ENCODE peak calls at places on chromosomes 13 and 19, in six cellular contexts. One of them, this sample, is unnamed.

GRCh38 chr13:111937763-111938375 is 129.1 kb upstream of the SOX1 start:
- DNase-seq in H1: no peak
- DNase-seq in CD4-positive, alpha-beta T cell: no peak
- DNase-seq in foreskin keratinocyte: peak; percentile 56
- DNase-seq in tibial nerve: no peak
- DNase-seq in tibial artery: no peak
- DNase-seq in this sample: no peak

GRCh38 chr13:45370922-45371406 is 30.0 kb upstream of the TPT1 start:
- DNase-seq in H1: peak; percentile 72
- DNase-seq in CD4-positive, alpha-beta T cell: peak; percentile 40
- DNase-seq in foreskin keratinocyte: no peak
- DNase-seq in tibial nerve: peak; percentile 40
- DNase-seq in tibial artery: peak; percentile 64
- DNase-seq in this sample: peak; percentile 65

GRCh38 chr13:74825170-74825948 is 656.6 kb downstream of the TBC1D4 start:
- DNase-seq in H1: no peak
- DNase-seq in CD4-positive, alpha-beta T cell: no peak
- DNase-seq in foreskin keratinocyte: peak; percentile 73
- DNase-seq in tibial nerve: no peak
- DNase-seq in tibial artery: no peak
- DNase-seq in this sample: no peak

GRCh38 chr19:18795540-18795939 is 4.4 kb upstream of the COMP start:
- DNase-seq in H1: no peak
- DNase-seq in CD4-positive, alpha-beta T cell: no peak
- DNase-seq in foreskin keratinocyte: no peak
- DNase-seq in tibial nerve: no peak
- DNase-seq in tibial artery: no peak
- DNase-seq in this sample: no peak

GRCh38 chr19:3443840-3444694 is 36.3 kb downstream of the SMIM24 start:
- DNase-seq in H1: no peak
- DNase-seq in CD4-positive, alpha-beta T cell: no peak
- DNase-seq in foreskin keratinocyte: no peak
- DNase-seq in tibial nerve: no peak
- DNase-seq in tibial artery: no peak
- DNase-seq in this sample: no peak

GRCh38 chr13:88617176-88617575 is 946.0 kb downstream of the SLITRK5 start:
- DNase-seq in H1: no peak
- DNase-seq in CD4-positive, alpha-beta T cell: no peak
- DNase-seq in foreskin keratinocyte: no peak
- DNase-seq in tibial nerve: no peak
- DNase-seq in tibial artery: no peak
- DNase-seq in this sample: no peak

GRCh38 chr13:52158629-52159158 is 703 bp downstream of the NEK3 start:
- DNase-seq in H1: no peak
- DNase-seq in CD4-positive, alpha-beta T cell: no peak
- DNase-seq in foreskin keratinocyte: no peak
- DNase-seq in tibial nerve: peak; percentile 29
- DNase-seq in tibial artery: peak; percentile 45
- DNase-seq in this sample: no peak

GRCh38 chr13:19650742-19651141 is 17.3 kb downstream of the MPHOSPH8 start:
- DNase-seq in H1: no peak
- DNase-seq in CD4-positive, alpha-beta T cell: no peak
- DNase-seq in foreskin keratinocyte: no peak
- DNase-seq in tibial nerve: no peak
- DNase-seq in tibial artery: no peak
- DNase-seq in this sample: no peak

GRCh38 chr13:73943965-73944233 is 190.3 kb downstream of the KLF12 start:
- DNase-seq in H1: no peak
- DNase-seq in CD4-positive, alpha-beta T cell: no peak
- DNase-seq in foreskin keratinocyte: no peak
- DNase-seq in tibial nerve: no peak
- DNase-seq in tibial artery: no peak
- DNase-seq in this sample: no peak

GRCh38 chr13:113562866-113563265 is 21.7 kb upstream of the TFDP1 start:
- DNase-seq in H1: no peak
- DNase-seq in CD4-positive, alpha-beta T cell: no peak
- DNase-seq in foreskin keratinocyte: no peak
- DNase-seq in tibial nerve: no peak
- DNase-seq in tibial artery: no peak
- DNase-seq in this sample: no peak

GRCh38 chr13:29991343-29991742 is 140.9 kb upstream of the UBL3 start:
- DNase-seq in H1: no peak
- DNase-seq in CD4-positive, alpha-beta T cell: no peak
- DNase-seq in foreskin keratinocyte: peak; percentile 91
- DNase-seq in tibial nerve: no peak
- DNase-seq in tibial artery: no peak
- DNase-seq in this sample: no peak

GRCh38 chr13:26476111-26476743 is 81.3 kb upstream of the WASF3 start:
- DNase-seq in H1: peak; percentile 47
- DNase-seq in CD4-positive, alpha-beta T cell: no peak
- DNase-seq in foreskin keratinocyte: no peak
- DNase-seq in tibial nerve: peak; percentile 18
- DNase-seq in tibial artery: peak; percentile 43
- DNase-seq in this sample: no peak

GRCh38 chr13:79749556-79749955 is 268.6 kb downstream of the NDFIP2 start:
- DNase-seq in H1: no peak
- DNase-seq in CD4-positive, alpha-beta T cell: no peak
- DNase-seq in foreskin keratinocyte: no peak
- DNase-seq in tibial nerve: no peak
- DNase-seq in tibial artery: no peak
- DNase-seq in this sample: no peak

GRCh38 chr19:31285744-31286143 is 63.5 kb downstream of the TSHZ3 start:
- DNase-seq in H1: no peak
- DNase-seq in CD4-positive, alpha-beta T cell: no peak
- DNase-seq in foreskin keratinocyte: no peak
- DNase-seq in tibial nerve: no peak
- DNase-seq in tibial artery: no peak
- DNase-seq in this sample: no peak

GRCh38 chr19:29263305-29264080 is 50.5 kb upstream of the UQCRFS1 start:
- DNase-seq in H1: no peak
- DNase-seq in CD4-positive, alpha-beta T cell: peak; percentile 30
- DNase-seq in foreskin keratinocyte: no peak
- DNase-seq in tibial nerve: peak; percentile 55
- DNase-seq in tibial artery: peak; percentile 36
- DNase-seq in this sample: peak; percentile 46

GRCh38 chr19:7326105-7326877 is 22.4 kb upstream of the ARHGEF18 start:
- DNase-seq in H1: peak; percentile 89
- DNase-seq in CD4-positive, alpha-beta T cell: no peak
- DNase-seq in foreskin keratinocyte: no peak
- DNase-seq in tibial nerve: peak; percentile 16
- DNase-seq in tibial artery: no peak
- DNase-seq in this sample: no peak

GRCh38 chr13:23445794-23446193 is 12.3 kb upstream of the SACS start:
- DNase-seq in H1: no peak
- DNase-seq in CD4-positive, alpha-beta T cell: no peak
- DNase-seq in foreskin keratinocyte: peak; percentile 41
- DNase-seq in tibial nerve: no peak
- DNase-seq in tibial artery: no peak
- DNase-seq in this sample: no peak

GRCh38 chr13:113729329-113730019 is 29.6 kb upstream of the TMEM255B start:
- DNase-seq in H1: no peak
- DNase-seq in CD4-positive, alpha-beta T cell: no peak
- DNase-seq in foreskin keratinocyte: no peak
- DNase-seq in tibial nerve: no peak
- DNase-seq in tibial artery: no peak
- DNase-seq in this sample: no peak

GRCh38 chr13:67964091-67964490 is 734.0 kb upstream of the PCDH9 start:
- DNase-seq in H1: no peak
- DNase-seq in CD4-positive, alpha-beta T cell: no peak
- DNase-seq in foreskin keratinocyte: no peak
- DNase-seq in tibial nerve: no peak
- DNase-seq in tibial artery: no peak
- DNase-seq in this sample: no peak

DNA sequence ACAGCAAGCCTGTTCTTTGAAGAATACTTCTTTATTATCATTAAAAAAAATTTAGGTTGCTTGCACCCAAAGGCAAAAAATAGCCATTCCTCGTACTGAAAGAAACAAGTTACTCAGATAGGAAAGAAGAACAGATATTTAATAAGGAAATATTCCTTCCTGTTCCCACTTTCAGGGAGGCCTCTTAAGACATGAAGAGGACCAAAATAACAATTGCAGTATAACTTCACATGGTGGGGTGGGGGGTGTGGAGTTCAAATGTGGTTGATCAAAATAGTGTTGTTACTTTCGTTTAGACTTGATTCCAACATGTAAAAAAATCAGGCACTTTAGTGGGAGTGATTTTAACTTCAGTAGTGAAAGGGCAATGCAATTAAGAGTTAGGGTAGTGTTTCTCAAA is 3.6 kb downstream of the RGCC start:
- DNase-seq in H1: no peak
- DNase-seq in CD4-positive, alpha-beta T cell: no peak
- DNase-seq in foreskin keratinocyte: no peak
- DNase-seq in tibial nerve: no peak
- DNase-seq in tibial artery: no peak
- DNase-seq in this sample: no peak
- TF ChIP-seq CTCF in H1: no peak
- TF ChIP-seq CTCF in CD4-positive, alpha-beta T cell: no peak
- TF ChIP-seq CTCF in foreskin keratinocyte: no peak
- TF ChIP-seq CTCF in tibial nerve: no peak
- TF ChIP-seq CTCF in tibial artery: no peak
- TF ChIP-seq CTCF in this sample: no peak

DNA sequence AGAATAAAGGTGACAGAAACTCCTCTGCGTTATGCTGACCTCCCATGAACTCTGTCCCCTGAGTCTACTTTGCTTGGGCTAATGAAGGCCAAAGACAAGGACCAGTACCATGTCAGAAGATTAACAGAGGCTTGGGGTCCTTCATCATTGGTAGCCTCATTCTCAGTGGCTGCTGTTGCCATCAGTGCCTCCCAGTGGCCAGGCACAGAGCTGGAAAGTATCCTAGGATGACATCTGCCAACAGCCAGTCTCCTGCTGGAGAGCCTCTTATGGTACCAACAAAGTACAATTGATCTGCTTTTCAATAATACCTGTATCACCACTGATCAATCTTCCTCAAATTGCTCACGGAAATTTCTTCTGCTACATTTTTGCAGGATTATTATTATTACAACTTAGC is 281.6 kb downstream of the DNAJC15 start:
- DNase-seq in H1: no peak
- DNase-seq in CD4-positive, alpha-beta T cell: no peak
- DNase-seq in foreskin keratinocyte: no peak
- DNase-seq in tibial nerve: no peak
- DNase-seq in tibial artery: no peak
- DNase-seq in this sample: no peak
- TF ChIP-seq CTCF in H1: peak; percentile 41
- TF ChIP-seq CTCF in CD4-positive, alpha-beta T cell: no peak
- TF ChIP-seq CTCF in foreskin keratinocyte: peak; percentile 30
- TF ChIP-seq CTCF in tibial nerve: no peak
- TF ChIP-seq CTCF in tibial artery: no peak
- TF ChIP-seq CTCF in this sample: no peak

DNA sequence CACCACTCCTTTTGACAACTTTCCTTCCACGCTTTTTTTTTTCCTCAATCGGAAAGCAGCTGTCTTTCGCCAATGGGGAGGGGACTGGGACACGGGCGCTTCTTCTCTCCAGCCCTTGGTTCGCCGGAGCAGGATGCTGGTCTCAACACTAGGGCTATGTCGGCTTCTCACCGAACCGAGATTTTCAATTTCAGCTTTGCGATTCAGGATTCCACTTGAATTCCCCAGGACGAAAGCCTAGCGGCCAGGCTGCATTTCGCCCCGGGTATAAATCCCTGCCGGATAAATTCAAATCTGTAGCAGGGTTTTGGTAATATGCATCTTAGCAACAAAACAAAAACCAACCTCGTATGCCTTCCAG is 7.9 kb downstream of the POU4F1 start:
- DNase-seq in H1: no peak
- DNase-seq in CD4-positive, alpha-beta T cell: no peak
- DNase-seq in foreskin keratinocyte: no peak
- DNase-seq in tibial nerve: no peak
- DNase-seq in tibial artery: no peak
- DNase-seq in this sample: no peak
- TF ChIP-seq CTCF in H1: no peak
- TF ChIP-seq CTCF in CD4-positive, alpha-beta T cell: no peak
- TF ChIP-seq CTCF in foreskin keratinocyte: no peak
- TF ChIP-seq CTCF in tibial nerve: no peak
- TF ChIP-seq CTCF in tibial artery: no peak
- TF ChIP-seq CTCF in this sample: no peak

GRCh38 chr13:40158218-40158617 is 502.8 kb downstream of the COG6 start:
- DNase-seq in H1: no peak
- DNase-seq in CD4-positive, alpha-beta T cell: no peak
- DNase-seq in foreskin keratinocyte: no peak
- DNase-seq in tibial nerve: no peak
- DNase-seq in tibial artery: no peak
- DNase-seq in this sample: no peak
- TF ChIP-seq CTCF in H1: no peak
- TF ChIP-seq CTCF in CD4-positive, alpha-beta T cell: no peak
- TF ChIP-seq CTCF in foreskin keratinocyte: no peak
- TF ChIP-seq CTCF in tibial nerve: no peak
- TF ChIP-seq CTCF in tibial artery: no peak
- TF ChIP-seq CTCF in this sample: no peak

GRCh38 chr13:64075543-64076271 is 2660.1 kb upstream of the PCDH20 start:
- DNase-seq in H1: no peak
- DNase-seq in CD4-positive, alpha-beta T cell: no peak
- DNase-seq in foreskin keratinocyte: no peak
- DNase-seq in tibial nerve: no peak
- DNase-seq in tibial artery: no peak
- DNase-seq in this sample: no peak

GRCh38 chr13:64073203-64073602 is 2657.6 kb upstream of the PCDH20 start:
- DNase-seq in H1: no peak
- DNase-seq in CD4-positive, alpha-beta T cell: no peak
- DNase-seq in foreskin keratinocyte: no peak
- DNase-seq in tibial nerve: no peak
- DNase-seq in tibial artery: no peak
- DNase-seq in this sample: no peak

GRCh38 chr13:64078025-64078424 is 2662.4 kb upstream of the PCDH20 start:
- DNase-seq in H1: no peak
- DNase-seq in CD4-positive, alpha-beta T cell: no peak
- DNase-seq in foreskin keratinocyte: no peak
- DNase-seq in tibial nerve: no peak
- DNase-seq in tibial artery: no peak
- DNase-seq in this sample: no peak

GRCh38 chr13:64078480-64078936 is 2662.9 kb upstream of the PCDH20 start:
- DNase-seq in H1: no peak
- DNase-seq in CD4-positive, alpha-beta T cell: no peak
- DNase-seq in foreskin keratinocyte: no peak
- DNase-seq in tibial nerve: no peak
- DNase-seq in tibial artery: no peak
- DNase-seq in this sample: no peak

DNA sequence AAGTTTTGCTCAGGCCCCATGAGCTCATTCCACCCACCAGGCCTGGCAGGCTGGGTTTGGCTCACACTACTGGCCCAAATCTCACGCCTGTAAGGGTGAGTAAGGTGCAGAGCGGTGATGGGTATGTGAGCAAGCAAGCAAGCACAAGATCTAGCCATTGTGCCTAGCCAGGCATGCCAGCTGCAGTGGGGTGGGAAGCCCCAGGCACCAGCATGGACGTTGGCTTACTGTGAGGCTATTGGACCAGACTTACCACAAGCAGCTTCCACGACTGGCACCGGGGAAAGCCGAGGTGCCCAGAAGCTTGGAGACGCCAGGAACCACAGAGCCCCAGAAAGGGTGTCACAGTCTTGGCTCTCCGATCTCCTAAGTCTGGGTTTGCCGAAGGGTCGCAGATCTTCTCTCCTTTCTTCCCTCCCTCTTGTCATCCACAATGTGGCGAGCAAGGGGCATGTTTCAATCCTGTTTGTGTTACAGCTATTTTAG is 2659.4 kb upstream of the PCDH20 start:
- DNase-seq in H1: no peak
- DNase-seq in CD4-positive, alpha-beta T cell: no peak
- DNase-seq in foreskin keratinocyte: no peak
- DNase-seq in tibial nerve: no peak
- DNase-seq in tibial artery: no peak
- DNase-seq in this sample: no peak
- TF ChIP-seq CTCF in H1: no peak
- TF ChIP-seq CTCF in CD4-positive, alpha-beta T cell: no peak
- TF ChIP-seq CTCF in foreskin keratinocyte: no peak
- TF ChIP-seq CTCF in tibial nerve: no peak
- TF ChIP-seq CTCF in tibial artery: no peak
- TF ChIP-seq CTCF in this sample: no peak

GRCh38 chr19:13804830-13805683 is 9.8 kb downstream of the ZSWIM4 start:
- DNase-seq in H1: no peak
- DNase-seq in CD4-positive, alpha-beta T cell: no peak
- DNase-seq in foreskin keratinocyte: no peak
- DNase-seq in tibial nerve: no peak
- DNase-seq in tibial artery: no peak
- DNase-seq in this sample: no peak
- TF ChIP-seq CTCF in H1: peak; percentile 81
- TF ChIP-seq CTCF in CD4-positive, alpha-beta T cell: peak; percentile 34
- TF ChIP-seq CTCF in foreskin keratinocyte: peak; percentile 40
- TF ChIP-seq CTCF in tibial nerve: peak; percentile 4
- TF ChIP-seq CTCF in tibial artery: peak; percentile 35
- TF ChIP-seq CTCF in this sample: peak; percentile 49